ENCODE peak calls at places on chromosomes 5 and 9, in four cellular contexts. S, U, W and A are unnamed samples.
A peak's percentile ranks its signal among the peaks of the same experiment; 100 is the strongest.

GRCh38 chr5:103424453-103425205 is 138.0 kb downstream of the NUDT12 start:
- DNase-seq in W (no peak), S (no peak), U (no peak), A (no peak)

GRCh38 chr9:108565651-108566378 is 290.0 kb downstream of the ACTL7B start:
- DNase-seq in W (peak; percentile 82), S (peak; percentile 90), U (peak; percentile 30), A (peak; percentile 86)

GRCh38 chr5:122129332-122129731 is at the start of gene ZNF474:
- DNase-seq in U (no peak), W (peak; percentile 76), S (peak; percentile 90), A (peak; percentile 10)

GRCh38 chr9:87516931-87517300 is 19.2 kb downstream of the DAPK1 start:
- DNase-seq in W (no peak), U (no peak), S (no peak), A (no peak)

GRCh38 chr5:71778678-71779276 is 59.7 kb downstream of the CARTPT start:
- DNase-seq in W (peak; percentile 60), U (no peak), S (peak; percentile 61), A (no peak)

GRCh38 chr5:134465856-134466240 is 54.2 kb upstream of the CDKN2AIPNL start:
- DNase-seq in U (peak; percentile 92), W (peak; percentile 92), S (peak; percentile 88), A (peak; percentile 94)

GRCh38 chr9:112868956-112869594 is 21.6 kb downstream of the SLC46A2 start:
- DNase-seq in U (no peak), S (no peak), W (no peak), A (no peak)

GRCh38 chr9:108816037-108816436 is 39.7 kb downstream of the ACTL7B start:
- DNase-seq in U (no peak), W (no peak), S (no peak), A (no peak)

GRCh38 chr9:78234810-78235209 is 1.1 kb upstream of the CEP78 start:
- DNase-seq in S (peak; percentile 2), W (no peak), U (no peak), A (no peak)

GRCh38 chr9:35306281-35306680 is 144.5 kb downstream of the UNC13B start:
- DNase-seq in W (no peak), U (no peak), S (no peak), A (no peak)

GRCh38 chr5:132831095-132831860 is 831 bp upstream of the SHROOM1 start:
- DNase-seq in W (no peak), S (no peak), U (no peak), A (peak; percentile 70)
- H3K27ac ChIP-seq in W (peak overlapping the region; percentile 96), S (no peak overlapping the region), U (no peak overlapping the region), A (peak overlapping the region; percentile 93)

DNA sequence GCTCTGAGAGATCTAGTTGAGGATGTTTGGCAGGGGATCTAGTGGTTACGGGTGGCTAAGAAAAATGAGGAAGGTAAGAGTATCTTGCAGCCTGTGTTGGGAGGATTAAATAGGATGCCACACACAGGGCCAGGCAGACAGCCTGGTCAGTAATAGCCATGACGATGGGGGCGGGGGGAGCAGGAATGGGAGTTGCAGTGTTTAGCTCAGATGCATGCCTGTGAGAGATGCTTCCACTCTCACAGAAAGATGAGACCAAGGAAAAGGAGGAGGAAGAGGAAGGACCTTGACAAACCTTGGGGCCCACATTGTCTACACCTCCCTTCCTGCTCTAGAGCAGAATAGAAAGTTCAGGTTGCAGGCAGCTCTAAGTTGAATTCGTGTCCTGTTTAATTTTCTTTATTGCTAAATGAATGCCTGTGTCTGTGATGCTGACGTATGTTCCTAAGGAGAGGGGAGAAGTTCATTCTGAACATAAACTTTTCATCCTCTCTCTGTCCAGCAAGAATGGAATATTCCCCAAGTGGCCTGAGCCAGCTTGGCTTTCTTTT is 28.7 kb downstream of the TGFBI start:
- DNase-seq in U (no peak), S (no peak), W (no peak), A (no peak)
- H3K27ac ChIP-seq in U (peak overlapping the region; percentile 46), S (no peak overlapping the region), W (peak overlapping the region; percentile 86), A (peak overlapping the region; percentile 83)

GRCh38 chr5:132005591-132005990 is 5.9 kb downstream of the ACSL6 start:
- DNase-seq in W (no peak), U (peak; percentile 1), S (no peak), A (no peak)
- H3K27ac ChIP-seq in W (no peak overlapping the region), U (no peak overlapping the region), S (no peak overlapping the region), A (no peak overlapping the region)

GRCh38 chr9:129561594-129562281 is 59.2 kb downstream of the C9orf50 start:
- DNase-seq in U (no peak), S (peak; percentile 56), W (no peak), A (no peak)

GRCh38 chr9:129562917-129563316 is 58.0 kb downstream of the C9orf50 start:
- DNase-seq in U (no peak), S (no peak), W (no peak), A (no peak)

GRCh38 chr9:129559506-129559881 is 61.4 kb downstream of the C9orf50 start:
- DNase-seq in W (no peak), S (peak; percentile 37), U (no peak), A (no peak)

GRCh38 chr9:129558551-129559505 is 62.1 kb downstream of the C9orf50 start:
- DNase-seq in U (no peak), S (peak; percentile 71), W (peak; percentile 79), A (no peak)

DNA sequence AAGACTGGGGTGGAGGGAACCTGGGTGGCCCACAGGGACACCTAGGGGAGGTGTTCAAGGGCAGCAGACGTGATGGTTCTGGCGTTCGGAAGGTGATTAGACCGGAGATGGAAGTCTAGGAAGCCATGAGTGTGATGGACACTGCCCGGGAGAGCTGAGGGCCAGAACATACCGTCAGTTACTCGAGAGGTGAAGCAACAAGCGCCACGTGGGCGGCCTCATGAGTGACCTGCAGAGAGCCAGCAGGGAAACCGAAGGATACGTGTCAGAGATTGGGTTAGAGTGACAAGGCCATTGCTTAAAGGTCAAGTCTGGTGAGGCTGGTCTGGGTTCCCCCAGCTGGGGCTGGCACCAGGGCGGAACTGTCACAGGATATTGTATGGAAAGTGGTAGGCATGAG is 60.1 kb downstream of the C9orf50 start:
- DNase-seq in W (no peak), S (no peak), U (no peak), A (no peak)
- H3K27ac ChIP-seq in W (peak overlapping the region; percentile 98), S (no peak overlapping the region), U (no peak overlapping the region), A (no peak overlapping the region)

DNA sequence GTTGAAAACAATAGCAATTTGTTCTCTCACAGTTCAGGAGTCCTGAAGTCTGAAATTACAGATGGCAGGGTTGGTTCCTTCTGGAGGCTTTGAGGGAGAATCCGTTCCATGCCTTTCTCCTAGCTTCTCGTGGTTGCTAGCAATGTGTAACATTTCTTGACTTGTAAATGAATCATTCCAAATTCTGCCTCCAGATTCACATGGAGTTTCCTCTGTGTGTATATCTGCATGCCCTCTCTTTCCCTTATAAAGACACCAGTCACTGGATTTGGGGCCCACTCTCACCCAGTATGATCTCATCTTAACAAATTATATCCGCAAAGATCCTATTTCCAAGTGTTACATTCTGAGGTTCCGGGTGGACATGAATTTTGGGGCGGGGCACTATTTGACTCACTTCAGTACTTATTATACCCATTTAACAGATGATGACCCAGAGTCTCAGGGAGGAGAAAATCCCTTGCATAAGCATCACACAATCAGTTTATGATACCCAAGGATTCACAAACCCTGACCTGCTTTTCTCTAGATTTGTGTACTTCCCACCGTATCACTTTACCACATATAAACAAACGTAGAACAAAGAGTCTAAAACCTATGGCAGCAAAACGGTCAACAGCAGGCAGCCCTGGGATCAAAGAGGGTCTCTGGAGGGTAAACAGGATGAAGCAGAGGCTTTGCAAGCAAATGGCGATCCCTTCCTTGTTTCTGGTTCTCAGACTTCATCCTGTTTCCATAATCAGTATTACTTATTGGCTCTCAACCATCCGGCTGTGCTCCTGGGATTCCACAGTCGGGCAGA is 93.7 kb downstream of the C9orf152 start:
- DNase-seq in W (no peak), S (no peak), U (no peak), A (no peak)
- H3K27ac ChIP-seq in W (peak overlapping the region; percentile 79), S (no peak overlapping the region), U (no peak overlapping the region), A (no peak overlapping the region)

DNA sequence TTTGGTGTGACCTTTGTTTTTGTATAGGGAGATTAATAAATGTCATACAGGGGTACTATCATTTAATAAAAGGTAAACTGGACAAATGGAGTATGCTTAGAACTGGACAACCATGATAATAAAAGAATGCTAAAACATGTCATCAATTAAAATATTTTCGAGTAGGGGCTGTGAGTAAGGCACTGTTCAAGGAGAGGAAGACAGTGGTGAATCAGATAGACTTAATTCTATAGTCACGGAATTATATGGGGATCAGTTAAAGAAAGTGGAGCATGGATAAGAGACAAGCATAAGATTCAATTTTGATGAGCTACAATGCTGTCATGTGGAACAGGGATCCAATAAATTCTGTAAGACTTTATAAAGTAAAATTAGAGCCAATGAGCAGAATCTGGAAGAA is 104.5 kb downstream of the HMHB1 start:
- DNase-seq in W (no peak), U (no peak), S (no peak), A (no peak)
- H3K27ac ChIP-seq in W (no peak overlapping the region), U (no peak overlapping the region), S (no peak overlapping the region), A (no peak overlapping the region)

GRCh38 chr5:82352146-82352791 is 74.1 kb upstream of the RPS23 start:
- DNase-seq in W (no peak), U (no peak), S (no peak), A (peak; percentile 10)
- H3K27ac ChIP-seq in W (peak overlapping the region; percentile 36), U (no peak overlapping the region), S (no peak overlapping the region), A (no peak overlapping the region)

GRCh38 chr5:77733130-77733529 is 43.0 kb downstream of the TBCA start:
- DNase-seq in S (no peak), U (no peak), W (no peak), A (no peak)

DNA sequence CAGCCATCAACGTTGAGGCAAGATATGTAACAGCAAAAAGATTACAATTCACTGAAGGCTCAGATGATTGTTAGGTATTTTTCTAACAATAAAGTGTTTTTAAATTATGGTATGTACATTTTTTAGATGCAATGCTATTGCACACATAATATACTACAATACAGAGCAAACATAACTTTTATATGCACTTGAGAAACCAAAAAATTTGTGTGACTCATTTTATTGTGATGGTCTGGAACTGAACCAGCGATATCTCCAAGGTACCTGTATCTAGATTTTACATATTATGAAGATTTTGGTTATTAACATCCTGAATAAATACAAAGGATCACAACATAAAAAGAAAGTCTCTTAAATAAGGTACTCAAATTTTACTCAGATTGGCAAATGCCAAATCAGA is 41.3 kb downstream of the TBCA start:
- DNase-seq in U (no peak), W (no peak), S (no peak), A (no peak)
- H3K27ac ChIP-seq in U (no peak overlapping the region), W (no peak overlapping the region), S (no peak overlapping the region), A (no peak overlapping the region)

GRCh38 chr9:115364991-115365390 is 247.0 kb upstream of the TNC start:
- DNase-seq in U (no peak), S (no peak), W (no peak), A (no peak)

GRCh38 chr9:115369322-115369957 is 251.5 kb upstream of the TNC start:
- DNase-seq in S (no peak), U (no peak), W (peak; percentile 44), A (no peak)

GRCh38 chr9:115373000-115373709 is 255.2 kb upstream of the TNC start:
- DNase-seq in W (peak; percentile 90), U (no peak), S (no peak), A (peak; percentile 19)

GRCh38 chr9:115367321-115367720 is 249.4 kb upstream of the TNC start:
- DNase-seq in S (no peak), U (no peak), W (no peak), A (no peak)

GRCh38 chr9:115367780-115368179 is 249.8 kb upstream of the TNC start:
- DNase-seq in S (no peak), U (no peak), W (no peak), A (no peak)
- H3K27ac ChIP-seq in S (no peak overlapping the region), U (no peak overlapping the region), W (peak overlapping the region; percentile 4), A (no peak overlapping the region)